ENCODE peak calls at places on chromosomes 11 and 22, in eight cellular contexts. N, I, P, E, L, A, X and H are unnamed samples.

GRCh38 chr11:63873381-63873780 is 34.5 kb downstream of the MARK2 start:
- DNase-seq in N (no peak), I (no peak), P (no peak), E (no peak), L (no peak), A (no peak), X (no peak), H (no peak)

GRCh38 chr11:124875943-124876817 is 10.9 kb downstream of the ROBO3 start:
- DNase-seq in N (peak; percentile 5), I (peak; percentile 95), P (peak; percentile 95), E (peak; percentile 93), L (peak; percentile 95), A (peak; percentile 89), X (peak; percentile 30), H (peak; percentile 95)

GRCh38 chr11:10605941-10606381 is 37.5 kb upstream of the LYVE1 start:
- DNase-seq in N (no peak), I (peak; percentile 91), P (peak; percentile 70), E (no peak), L (peak; percentile 83), A (peak; percentile 78), X (no peak), H (peak; percentile 88)

GRCh38 chr22:50732681-50733080 is 5.3 kb upstream of the ACR start:
- DNase-seq in N (no peak), I (no peak), P (no peak), E (no peak), L (no peak), A (peak; percentile 23), X (no peak), H (no peak)

GRCh38 chr22:27846910-27847309 is 45.4 kb upstream of the MN1 start:
- DNase-seq in N (no peak), I (no peak), P (no peak), E (no peak), L (no peak), A (no peak), X (no peak), H (no peak)

GRCh38 chr11:32420937-32421532 is 14.3 kb downstream of the WT1 start:
- DNase-seq in N (peak; percentile 55), I (no peak), P (no peak), E (peak; percentile 59), L (no peak), A (no peak), X (no peak), H (peak; percentile 47)

GRCh38 chr11:63997104-63997700 is 11.0 kb downstream of the OTUB1 start:
- DNase-seq in N (no peak), I (no peak), P (no peak), E (no peak), L (no peak), A (no peak), X (no peak), H (no peak)

GRCh38 chr22:37210041-37210803 is 2.1 kb downstream of the SSTR3 start:
- DNase-seq in N (no peak), I (peak; percentile 70), P (no peak), E (no peak), L (peak; percentile 55), A (peak; percentile 14), X (no peak), H (no peak)

GRCh38 chr11:44058275-44058674 is 7.8 kb upstream of the ACCS start:
- DNase-seq in N (no peak), I (no peak), P (no peak), E (no peak), L (no peak), A (no peak), X (no peak), H (no peak)

GRCh38 chr11:3860360-3860759 is 4.9 kb downstream of the STIM1 start:
- DNase-seq in N (no peak), I (no peak), P (no peak), E (no peak), L (no peak), A (no peak), X (no peak), H (no peak)

GRCh38 chr22:37379085-37379484 is 48.2 kb downstream of the ELFN2 start:
- DNase-seq in N (no peak), I (no peak), P (no peak), E (no peak), L (no peak), A (no peak), X (no peak), H (no peak)

GRCh38 chr22:29030618-29031235 is 30.9 kb downstream of the C22orf31 start:
- DNase-seq in N (no peak), I (peak; percentile 80), P (peak; percentile 87), E (no peak), L (peak; percentile 89), A (peak; percentile 83), X (no peak), H (peak; percentile 79)

GRCh38 chr11:131025421-131026126 is 109.3 kb upstream of the SNX19 start:
- DNase-seq in N (peak; percentile 28), I (no peak), P (no peak), E (peak; percentile 11), L (no peak), A (no peak), X (no peak), H (no peak)

GRCh38 chr11:13220148-13220547 is 57.4 kb upstream of the BMAL1 start:
- DNase-seq in N (no peak), I (no peak), P (no peak), E (no peak), L (no peak), A (no peak), X (no peak), H (no peak)

GRCh38 chr11:10478066-10478465 is 23.0 kb downstream of the AMPD3 start:
- DNase-seq in N (no peak), I (no peak), P (no peak), E (no peak), L (no peak), A (no peak), X (no peak), H (no peak)

GRCh38 chr22:20116376-20116950 is 559 bp downstream of the RANBP1 start:
- DNase-seq in N (no peak), I (peak; percentile 89), P (no peak), E (peak; percentile 59), L (peak; percentile 73), A (no peak), X (no peak), H (no peak)

GRCh38 chr22:36423461-36424404 is 36.0 kb upstream of the MYH9 start:
- DNase-seq in N (no peak), I (peak; percentile 75), P (no peak), E (no peak), L (no peak), A (no peak), X (no peak), H (no peak)

DNA sequence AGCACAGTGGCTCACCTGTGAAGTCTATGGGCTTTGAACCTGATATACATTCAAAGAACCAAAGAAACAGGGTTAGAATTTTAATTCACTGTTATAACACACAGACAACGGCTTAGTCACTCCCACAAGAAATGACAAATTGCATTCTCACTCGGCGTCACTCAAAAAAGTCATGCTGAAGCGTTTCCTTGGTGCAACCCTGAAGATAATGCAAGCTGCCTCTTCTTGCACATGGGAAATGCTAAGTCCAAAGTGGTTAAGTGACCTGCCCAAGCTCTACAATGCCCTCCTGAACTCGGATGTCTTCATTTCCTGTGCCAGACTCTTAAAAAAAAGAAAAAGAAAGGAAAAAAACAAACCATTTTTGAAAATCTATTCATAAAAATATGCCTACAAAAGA is 10.0 kb downstream of the LGR4 start:
- DNase-seq in N (no peak), I (no peak), P (no peak), E (no peak), L (no peak), A (no peak), X (no peak), H (peak; percentile 36)
- TF ChIP-seq CTCF in N (no peak), I (no peak), P (no peak), E (no peak), L (no peak), A (no peak), X (no peak), H (no peak)

GRCh38 chr11:61581030-61581928 is at the start of gene SYT7:
- DNase-seq in N (peak; percentile 45), I (peak; percentile 98), P (peak; percentile 96), E (peak; percentile 98), L (peak; percentile 98), A (peak; percentile 95), X (peak; percentile 88), H (peak; percentile 98)
- TF ChIP-seq CTCF in N (peak; percentile 20), I (peak; percentile 41), P (no peak), E (peak; percentile 59), L (peak; percentile 7), A (no peak), X (peak; percentile 21), H (no peak)

DNA sequence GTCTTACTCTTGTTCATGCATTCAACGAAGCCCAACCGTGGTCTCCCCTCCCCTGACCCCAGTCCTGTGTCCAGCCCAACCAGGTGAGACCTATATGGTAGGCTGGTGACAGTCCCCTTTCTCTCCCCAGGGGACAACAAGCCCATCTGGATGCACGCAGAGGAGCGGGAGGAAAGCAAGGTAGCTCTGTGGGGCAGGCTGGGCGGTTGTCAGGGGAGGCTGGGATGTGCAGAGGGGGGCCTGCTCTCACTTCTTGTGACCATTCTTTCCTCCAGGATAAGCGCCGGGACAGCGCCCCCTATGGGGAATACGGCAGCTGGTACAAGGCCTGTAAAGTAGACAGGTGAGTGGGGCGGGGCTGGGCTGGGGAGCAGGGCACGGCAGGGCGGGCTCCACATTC is 3.5 kb upstream of the RAB1B start:
- DNase-seq in N (no peak), I (peak; percentile 80), P (no peak), E (no peak), L (no peak), A (no peak), X (no peak), H (no peak)
- TF ChIP-seq CTCF in N (peak; percentile 8), I (peak; percentile 20), P (peak; percentile 30), E (peak; percentile 40), L (no peak), A (peak; percentile 12), X (peak; percentile 55), H (peak; percentile 46)

GRCh38 chr11:77819411-77819920 is 1.1 kb downstream of the RSF1 start:
- DNase-seq in N (peak; percentile 72), I (peak; percentile 96), P (peak; percentile 82), E (peak; percentile 82), L (peak; percentile 91), A (peak; percentile 89), X (peak; percentile 82), H (peak; percentile 92)
- TF ChIP-seq CTCF in N (no peak), I (no peak), P (no peak), E (no peak), L (no peak), A (no peak), X (peak; percentile 9), H (peak; percentile 27)